ENCODE peak calls at places on chromosomes 2 and 18, in ten cellular contexts. S is neural progenitor cell, L is colonic mucosa, M is hepatocyte, N is PC-9, W is suprapubic skin, V is HCT116, Q is GM23338, G is breast epithelium, X is heart right ventricle. C is an unnamed sample.

GRCh38 chr2:164739966-164740365 is 101.7 kb downstream of the COBLL1 start:
- DNase-seq in S (no peak), L (no peak), M (no peak), N (no peak), W (no peak), V (no peak), Q (no peak), G (no peak), X (no peak), C (no peak)

GRCh38 chr2:7010376-7010775 is 93.2 kb downstream of the RNF144A start:
- DNase-seq in S (no peak), L (no peak), M (peak), N (no peak), W (no peak), V (no peak), Q (no peak), G (no peak), X (no peak), C (peak)

GRCh38 chr2:129237966-129238725 is 741.3 kb upstream of the RAB6C start:
- DNase-seq in S (no peak), L (no peak), M (no peak), N (no peak), W (no peak), V (no peak), Q (no peak), G (no peak), X (no peak), C (no peak)

GRCh38 chr2:226656367-226656766 is 143.3 kb downstream of the IRS1 start:
- DNase-seq in S (no peak), L (no peak), M (no peak), N (no peak), W (no peak), V (no peak), Q (no peak), G (no peak), X (no peak), C (no peak)

GRCh38 chr2:42127425-42128424 is 41.4 kb upstream of the EML4 start:
- DNase-seq in S (no peak), L (no peak), M (no peak), N (no peak), W (no peak), V (no peak), Q (no peak), G (no peak), X (no peak), C (no peak)

GRCh38 chr2:160994141-160995002 is 165.9 kb upstream of the TANK start:
- DNase-seq in S (peak), L (peak), M (peak), N (peak), W (peak), V (peak), Q (peak), G (no peak), X (no peak), C (peak)

GRCh38 chr2:188381614-188382013 is 89.9 kb downstream of the GULP1 start:
- DNase-seq in S (no peak), L (no peak), M (peak), N (no peak), W (no peak), V (peak), Q (no peak), G (no peak), X (no peak), C (no peak)

GRCh38 chr2:65730186-65730585 is 297.8 kb upstream of the SPRED2 start:
- DNase-seq in S (no peak), L (no peak), M (no peak), N (no peak), W (no peak), V (no peak), Q (no peak), G (no peak), X (no peak), C (no peak)

GRCh38 chr2:150143087-150143536 is 344.4 kb downstream of the RND3 start:
- DNase-seq in S (no peak), L (no peak), M (no peak), N (peak), W (no peak), V (no peak), Q (no peak), G (no peak), X (no peak), C (no peak)

GRCh38 chr2:217911283-217911965 is 91.4 kb downstream of the TNS1 start:
- DNase-seq in S (no peak), L (no peak), M (no peak), N (no peak), W (no peak), V (no peak), Q (no peak), G (no peak), X (no peak), C (peak)

GRCh38 chr2:120625865-120626560 is 109.7 kb upstream of the GLI2 start:
- DNase-seq in S (no peak), L (no peak), M (peak), N (peak), W (no peak), V (no peak), Q (no peak), G (peak), X (no peak), C (no peak)

GRCh38 chr2:120629241-120629895 is 106.3 kb upstream of the GLI2 start:
- DNase-seq in S (no peak), L (no peak), M (no peak), N (no peak), W (no peak), V (no peak), Q (no peak), G (no peak), X (no peak), C (no peak)

GRCh38 chr2:120626566-120626965 is 109.1 kb upstream of the GLI2 start:
- DNase-seq in S (no peak), L (no peak), M (no peak), N (no peak), W (no peak), V (no peak), Q (no peak), G (no peak), X (no peak), C (no peak)

GRCh38 chr2:120630031-120630701 is 105.5 kb upstream of the GLI2 start:
- DNase-seq in S (no peak), L (no peak), M (no peak), N (no peak), W (no peak), V (no peak), Q (no peak), G (peak), X (no peak), C (no peak)

DNA sequence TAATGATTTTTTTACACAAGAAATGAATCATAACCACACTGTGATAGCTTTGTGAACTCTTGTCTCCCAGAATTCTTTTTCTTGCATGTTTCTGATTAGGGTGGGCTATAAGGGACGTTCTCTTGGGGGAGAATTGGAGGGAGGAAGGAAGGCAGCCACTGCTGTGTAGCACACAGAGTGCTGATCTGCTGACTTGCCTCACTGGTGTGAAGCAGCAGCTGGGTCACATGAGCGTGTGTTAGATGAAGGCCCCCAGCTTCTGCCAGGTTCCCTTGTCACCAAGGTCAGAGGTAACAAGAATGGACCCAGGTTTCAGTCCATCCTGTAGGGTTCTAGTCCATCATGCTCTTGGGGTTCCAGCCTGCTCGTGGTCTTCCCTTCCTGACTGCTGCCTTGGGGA is 107.4 kb upstream of the GLI2 start:
- DNase-seq in S (no peak), L (no peak), M (no peak), N (no peak), W (no peak), V (no peak), Q (no peak), G (no peak), X (no peak), C (no peak)
- H3K27ac ChIP-seq in S (no peak), L (no peak), M (no peak), N (no peak), W (no peak), V (no peak), Q (no peak), G (no peak), X (no peak), C (no peak)

GRCh38 chr2:11326692-11327211 is 17.7 kb downstream of the ROCK2 start:
- DNase-seq in S (no peak), L (no peak), M (no peak), N (no peak), W (no peak), V (no peak), Q (no peak), G (no peak), X (no peak), C (no peak)
- H3K4me3 ChIP-seq in S (no peak), L (no peak), M (no peak), N (no peak), W (no peak), V (no peak), Q (no peak), G (no peak), X (no peak), C (no peak)

GRCh38 chr2:127531133-127531709 is 4.3 kb upstream of the MYO7B start:
- DNase-seq in S (no peak), L (no peak), M (no peak), N (no peak), W (no peak), V (no peak), Q (no peak), G (no peak), X (no peak), C (no peak)
- TF ChIP-seq CTCF in S (no peak), L (no peak), M (no peak), N (no peak), W (no peak), V (no peak), Q (peak), G (no peak), X (no peak), C (no peak)

GRCh38 chr2:237558918-237559645 is 7.3 kb upstream of the PRLH start:
- DNase-seq in S (no peak), L (peak), M (peak), N (no peak), W (no peak), V (no peak), Q (no peak), G (peak), X (peak), C (peak)

GRCh38 chr2:237555560-237555959 is 10.8 kb upstream of the PRLH start:
- DNase-seq in S (no peak), L (no peak), M (no peak), N (no peak), W (no peak), V (no peak), Q (no peak), G (no peak), X (no peak), C (no peak)

GRCh38 chr2:237557633-237558015 is 8.8 kb upstream of the PRLH start:
- DNase-seq in S (no peak), L (no peak), M (no peak), N (no peak), W (no peak), V (no peak), Q (no peak), G (no peak), X (no peak), C (no peak)

GRCh38 chr2:237553959-237554358 is 12.4 kb upstream of the PRLH start:
- DNase-seq in S (no peak), L (no peak), M (no peak), N (no peak), W (no peak), V (no peak), Q (no peak), G (no peak), X (no peak), C (no peak)

DNA sequence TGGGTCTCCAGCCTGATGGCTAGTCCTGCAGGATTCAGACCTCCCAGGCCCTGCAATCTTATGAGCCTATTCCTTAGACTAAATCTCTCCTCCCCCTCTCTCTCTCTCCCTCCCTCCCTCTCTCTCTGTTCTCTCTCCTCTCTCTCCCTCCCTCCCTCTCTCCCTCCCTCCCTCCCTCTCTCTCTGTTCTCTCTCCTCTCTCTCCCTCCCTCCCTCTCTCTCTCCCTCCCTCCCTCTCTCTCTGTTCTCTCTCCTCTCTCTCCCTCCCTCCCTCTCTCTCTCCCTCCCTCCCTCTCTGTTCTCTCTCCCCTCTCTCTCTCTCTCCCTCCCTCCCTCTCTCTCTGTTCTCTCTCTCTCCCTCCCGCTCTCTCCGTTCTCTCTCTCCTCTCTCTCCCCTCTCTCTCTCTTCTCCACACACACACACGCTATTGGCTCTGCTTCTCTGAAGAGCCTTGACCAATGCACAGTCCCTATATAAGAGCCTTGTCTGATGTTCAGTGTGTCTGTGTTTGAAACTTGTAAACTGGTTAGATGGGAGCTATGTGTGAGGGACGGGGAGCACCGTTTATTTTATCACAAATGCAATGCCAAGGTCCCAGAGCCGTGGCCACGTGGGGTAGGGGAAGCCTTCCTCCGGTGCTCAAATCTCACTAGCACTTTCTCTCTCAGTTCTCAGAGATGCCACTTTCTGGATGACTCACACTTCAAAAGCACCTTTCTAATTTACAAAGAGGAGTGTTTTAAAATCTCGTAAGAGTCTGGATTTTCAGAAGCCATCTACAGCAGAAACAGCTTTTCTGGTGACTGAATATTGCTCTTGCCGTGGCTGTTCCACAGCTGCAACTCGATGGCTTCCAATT is 9.4 kb upstream of the PRLH start:
- DNase-seq in S (no peak), L (no peak), M (no peak), N (no peak), W (no peak), V (no peak), Q (no peak), G (no peak), X (no peak), C (no peak)
- H3K27ac ChIP-seq in S (no peak), L (no peak), M (no peak), N (no peak), W (no peak), V (no peak), Q (no peak), G (no peak), X (no peak), C (no peak)

GRCh38 chr2:46770622-46771021 is 145.0 kb downstream of the MCFD2 start:
- DNase-seq in S (no peak), L (no peak), M (peak), N (no peak), W (no peak), V (no peak), Q (no peak), G (no peak), X (no peak), C (no peak)

GRCh38 chr2:46767706-46768105 is 147.9 kb downstream of the MCFD2 start:
- DNase-seq in S (no peak), L (no peak), M (no peak), N (no peak), W (no peak), V (no peak), Q (peak), G (no peak), X (no peak), C (no peak)

GRCh38 chr2:46771309-46771708 is 144.3 kb downstream of the MCFD2 start:
- DNase-seq in S (no peak), L (no peak), M (no peak), N (no peak), W (no peak), V (no peak), Q (no peak), G (no peak), X (no peak), C (no peak)

GRCh38 chr2:46772500-46772899 is 143.1 kb downstream of the MCFD2 start:
- DNase-seq in S (no peak), L (no peak), M (no peak), N (no peak), W (no peak), V (no peak), Q (no peak), G (no peak), X (no peak), C (no peak)

DNA sequence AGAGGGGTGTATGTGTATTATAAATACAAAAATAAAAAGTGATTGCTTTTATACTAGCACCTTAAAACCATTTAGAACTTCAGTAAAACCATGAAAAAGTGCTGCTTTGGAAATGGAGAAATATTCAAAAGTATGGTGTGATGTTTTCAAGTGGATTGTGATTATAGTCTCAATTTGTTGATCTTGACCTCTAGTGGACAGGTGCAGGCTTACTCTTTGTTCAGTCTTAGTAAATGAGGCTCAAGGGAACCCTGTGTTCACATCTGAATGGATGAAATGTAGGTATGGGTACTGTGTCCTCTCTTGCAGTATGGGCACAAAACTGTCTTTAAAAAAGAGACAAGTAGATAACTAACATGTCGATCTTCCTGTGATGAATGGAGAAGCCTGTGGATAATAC is 145.8 kb downstream of the MCFD2 start:
- DNase-seq in S (no peak), L (no peak), M (no peak), N (no peak), W (no peak), V (no peak), Q (peak), G (no peak), X (no peak), C (no peak)
- H3K4me3 ChIP-seq in S (no peak), L (no peak), M (no peak), N (no peak), W (no peak), V (no peak), Q (no peak), G (no peak), X (no peak), C (no peak)

GRCh38 chr18:6219116-6219717 is 195.5 kb downstream of the L3MBTL4 start:
- DNase-seq in S (peak), L (no peak), M (peak), N (peak), W (no peak), V (no peak), Q (peak), G (no peak), X (peak), C (peak)
- TF ChIP-seq CTCF in S (peak), L (no peak), M (peak), N (peak), W (peak), V (peak), Q (peak), G (no peak), X (peak), C (peak)

GRCh38 chr2:220775856-220776467 is 796.1 kb downstream of the EPHA4 start:
- DNase-seq in S (peak), L (no peak), M (no peak), N (no peak), W (no peak), V (no peak), Q (peak), G (no peak), X (no peak), C (no peak)
- H3K27ac ChIP-seq in S (peak), L (no peak), M (no peak), N (no peak), W (no peak), V (no peak), Q (no peak), G (no peak), X (no peak), C (no peak)

GRCh38 chr2:119230219-119230618 is 6.6 kb downstream of the STEAP3 start:
- DNase-seq in S (no peak), L (no peak), M (no peak), N (no peak), W (no peak), V (no peak), Q (no peak), G (no peak), X (no peak), C (no peak)
- H3K4me3 ChIP-seq in S (no peak), L (no peak), M (no peak), N (no peak), W (no peak), V (no peak), Q (no peak), G (no peak), X (no peak), C (no peak)